ENCODE peak calls at places on chromosome 5, in six cellular contexts. K is AG20443, C is spleen, N is choroid plexus epithelial cell, E is ELR, X is chondrocyte. Y is an unnamed sample.
A peak's percentile ranks its signal among the peaks of the same experiment; 100 is the strongest.

GRCh38 chr5:56900858-56901578 is 8.4 kb upstream of the SETD9 start:
- DNase-seq in K (peak; percentile 62), C (no peak), N (peak; percentile 55), E (peak; percentile 59), X (no peak), Y (peak; percentile 46)

GRCh38 chr5:80194470-80194869 is 61.4 kb downstream of the SERINC5 start:
- DNase-seq in K (no peak), C (no peak), N (no peak), E (no peak), X (no peak), Y (no peak)

GRCh38 chr5:121982500-121983261 is 20.9 kb downstream of the SRFBP1 start:
- DNase-seq in K (no peak), C (no peak), N (peak; percentile 28), E (peak; percentile 15), X (no peak), Y (no peak)

GRCh38 chr5:191036-191948 is at the start of gene LRRC14B:
- DNase-seq in K (no peak), C (peak; percentile 84), N (no peak), E (no peak), X (no peak), Y (peak; percentile 9)

GRCh38 chr5:127508644-127509373 is 8.6 kb upstream of the PRRC1 start:
- DNase-seq in K (no peak), C (no peak), N (no peak), E (no peak), X (no peak), Y (no peak)

GRCh38 chr5:2817031-2817603 is 65.6 kb upstream of the IRX2 start:
- DNase-seq in K (no peak), C (no peak), N (no peak), E (no peak), X (no peak), Y (no peak)

GRCh38 chr5:80206282-80206681 is 49.6 kb downstream of the SERINC5 start:
- DNase-seq in K (peak; percentile 72), C (no peak), N (peak; percentile 41), E (peak; percentile 67), X (no peak), Y (no peak)

GRCh38 chr5:74054139-74054538 is 428.1 kb downstream of the ARHGEF28 start:
- DNase-seq in K (no peak), C (no peak), N (no peak), E (no peak), X (no peak), Y (no peak)

Y was measured in naive B cell.